ENCODE peak calls at places on chromosomes 13 and 19, in nine cellular contexts. W is neural progenitor cell; Z is AG09309; V is brain microvascular endothelial cell; J is CD8-positive, alpha-beta T cell; B is NB4; U is fibroblast of lung; R is AG10803; L is mucosa of descending colon. E is an unnamed sample.

GRCh38 chr19:2488405-2488941 is 12.5 kb downstream of the GADD45B start:
- DNase-seq in W (no peak), R (no peak), L (peak), Z (no peak), B (peak), V (no peak), J (no peak), U (no peak), E (no peak)

GRCh38 chr19:52492201-52492960 is 35.1 kb upstream of the ZNF808 start:
- DNase-seq in J (no peak), V (no peak), R (no peak), L (no peak), Z (no peak), W (peak), B (no peak), U (no peak), E (no peak)

GRCh38 chr13:77478645-77478997 is 56.9 kb upstream of the SCEL start:
- DNase-seq in W (no peak), U (no peak), R (no peak), Z (no peak), B (no peak), J (no peak), V (no peak), L (no peak), E (no peak)

GRCh38 chr13:20340136-20340758 is 108.1 kb upstream of the GJB6 start:
- DNase-seq in U (no peak), Z (peak), W (no peak), L (no peak), R (no peak), J (no peak), V (no peak), B (no peak), E (no peak)

GRCh38 chr13:90103099-90103784 is 1244.2 kb upstream of the MIR17HG start:
- DNase-seq in J (no peak), R (no peak), L (no peak), U (no peak), Z (no peak), B (no peak), V (no peak), W (no peak), E (no peak)

GRCh38 chr13:98800078-98800477 is 47.6 kb upstream of the SLC15A1 start:
- DNase-seq in B (no peak), R (no peak), W (no peak), U (no peak), L (no peak), V (no peak), J (no peak), Z (no peak), E (no peak)

GRCh38 chr13:111572956-111573355 is 252.5 kb downstream of the TEX29 start:
- DNase-seq in V (no peak), L (no peak), J (no peak), R (no peak), B (no peak), W (no peak), Z (no peak), U (no peak), E (no peak)

GRCh38 chr13:49649244-49649962 is 21.1 kb downstream of the ARL11 start:
- DNase-seq in B (no peak), L (no peak), W (peak), V (peak), J (no peak), U (peak), R (peak), Z (peak), E (no peak)

GRCh38 chr19:35379992-35380391 is 9.1 kb downstream of the GPR42 start:
- DNase-seq in R (no peak), Z (no peak), J (no peak), L (no peak), U (no peak), V (no peak), W (no peak), B (no peak), E (no peak)

GRCh38 chr19:10262771-10263170 is 8.1 kb upstream of the ICAM1 start:
- DNase-seq in R (peak), J (no peak), B (peak), W (no peak), Z (no peak), U (peak), L (no peak), V (no peak), E (no peak)

GRCh38 chr19:42132851-42133528 is 744 bp upstream of the POU2F2 start:
- DNase-seq in B (peak), L (peak), J (peak), R (peak), U (no peak), V (no peak), Z (no peak), W (peak), E (no peak)

GRCh38 chr19:48319647-48320537 is 5.5 kb upstream of the EMP3 start:
- DNase-seq in R (peak), Z (no peak), J (peak), L (peak), V (peak), U (peak), W (peak), B (peak), E (no peak)

GRCh38 chr13:100240109-100240779 is 151.4 kb downstream of the PCCA start:
- DNase-seq in U (no peak), V (no peak), L (no peak), R (no peak), Z (no peak), J (no peak), W (peak), B (no peak), E (no peak)

GRCh38 chr13:30708541-30708940 is 26.8 kb upstream of the ALOX5AP start:
- DNase-seq in V (peak), W (no peak), Z (no peak), L (no peak), J (no peak), U (peak), B (no peak), R (peak), E (no peak)

GRCh38 chr13:112616586-112617381 is 28.8 kb upstream of the TUBGCP3 start:
- DNase-seq in V (peak), R (peak), L (no peak), Z (peak), W (peak), B (peak), U (peak), J (no peak), E (no peak)

GRCh38 chr13:68810660-68811059 is 1297.0 kb upstream of the ATXN8OS start:
- DNase-seq in B (peak), U (no peak), V (no peak), R (no peak), Z (no peak), L (no peak), W (peak), J (no peak), E (no peak)

GRCh38 chr19:37926711-37927110 is 19.7 kb downstream of the SIPA1L3 start:
- DNase-seq in B (no peak), R (no peak), L (no peak), U (no peak), J (no peak), V (no peak), Z (no peak), W (no peak), E (no peak)

GRCh38 chr13:22061371-22061805 is 390.5 kb downstream of the FGF9 start:
- DNase-seq in W (no peak), Z (no peak), B (no peak), J (peak), V (no peak), R (no peak), U (no peak), L (no peak), E (no peak)

GRCh38 chr19:1315470-1316166 is 29.9 kb downstream of the EFNA2 start:
- DNase-seq in U (peak), L (no peak), J (peak), V (peak), R (peak), W (peak), Z (no peak), B (peak), E (no peak)

GRCh38 chr13:79398169-79398568 is 7.9 kb downstream of the RBM26 start:
- DNase-seq in V (no peak), U (no peak), R (no peak), L (no peak), B (no peak), W (no peak), J (no peak), Z (no peak), E (no peak)

GRCh38 chr13:74966814-74967213 is 515.2 kb downstream of the TBC1D4 start:
- DNase-seq in J (no peak), B (no peak), R (peak), Z (no peak), W (peak), V (peak), U (peak), L (no peak), E (no peak)

GRCh38 chr19:11481777-11482383 is 1.0 kb upstream of the ELAVL3 start:
- DNase-seq in W (peak), V (peak), R (peak), U (peak), J (peak), L (peak), B (peak), Z (peak), E (peak)

GRCh38 chr13:111413407-111414187 is 93.2 kb downstream of the TEX29 start:
- DNase-seq in V (no peak), J (no peak), Z (no peak), B (no peak), L (no peak), R (no peak), U (no peak), W (no peak), E (no peak)

GRCh38 chr19:45506991-45507863 is at the start of gene VASP:
- DNase-seq in R (peak), L (peak), U (peak), Z (no peak), V (peak), W (peak), J (peak), B (peak), E (no peak)

GRCh38 chr19:45508681-45508930 is 1.3 kb downstream of the VASP start:
- DNase-seq in R (no peak), U (no peak), W (no peak), V (no peak), Z (no peak), J (no peak), L (no peak), B (no peak), E (no peak)

GRCh38 chr19:45507864-45508680 is 793 bp downstream of the VASP start:
- DNase-seq in B (peak), R (no peak), W (peak), Z (no peak), V (no peak), U (peak), L (peak), J (no peak), E (no peak)

GRCh38 chr19:45509692-45510015 is 2.4 kb downstream of the VASP start:
- DNase-seq in L (no peak), Z (no peak), B (no peak), V (no peak), W (no peak), J (no peak), U (no peak), R (no peak), E (no peak)

DNA sequence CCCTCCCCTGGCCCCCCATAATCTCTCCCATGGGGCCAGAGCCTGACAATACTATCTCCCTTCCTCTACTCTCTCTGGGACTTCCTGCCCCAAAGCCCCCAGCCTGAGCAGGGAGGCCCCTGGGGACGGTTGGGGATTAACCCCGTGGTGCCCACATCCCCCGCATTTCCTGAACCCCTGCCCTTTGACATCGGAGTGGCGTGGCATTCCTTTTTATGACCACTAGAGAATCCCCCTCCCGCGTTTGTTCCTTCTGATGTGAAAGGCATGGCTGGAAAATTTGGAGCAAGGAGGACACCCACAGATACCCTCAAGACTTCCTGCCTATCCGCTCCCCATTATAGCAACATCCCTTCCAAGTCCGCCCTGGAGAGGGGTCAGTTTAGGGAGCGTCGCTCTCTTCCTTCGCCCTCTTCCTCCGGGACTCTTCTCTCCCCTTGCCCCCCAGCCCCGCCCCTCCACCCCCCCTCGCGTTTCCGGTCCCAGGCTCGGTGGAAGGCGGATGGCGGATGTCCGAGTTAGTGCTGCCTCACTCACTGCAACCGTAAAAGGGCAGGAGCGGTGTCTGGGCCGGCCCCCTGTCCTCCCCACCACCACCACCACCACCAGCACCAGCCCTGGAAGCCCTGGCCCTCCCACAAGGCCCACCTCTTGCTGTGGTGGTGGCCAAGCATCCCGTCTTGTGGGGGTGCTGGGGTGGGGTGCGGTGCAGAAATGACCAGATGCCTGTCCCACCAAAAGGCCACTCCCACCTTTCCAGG is 1.8 kb downstream of the VASP start:
- DNase-seq in B (peak), U (peak), Z (no peak), W (peak), L (peak), J (no peak), R (peak), V (peak), E (no peak)
- TF ChIP-seq CTCF in B (no peak), U (no peak), Z (no peak), W (no peak), L (no peak), J (no peak), R (no peak), V (no peak), E (no peak)

GRCh38 chr13:96996097-96996496 is 1.8 kb upstream of the OXGR1 start:
- DNase-seq in V (no peak), J (no peak), W (no peak), L (no peak), U (no peak), R (no peak), B (peak), Z (no peak), E (no peak)

GRCh38 chr13:96994030-96994848 is at the start of gene OXGR1:
- DNase-seq in W (peak), L (peak), R (no peak), V (no peak), U (no peak), J (no peak), B (no peak), Z (no peak), E (no peak)

GRCh38 chr13:96994849-96995243 is 570 bp upstream of the OXGR1 start:
- DNase-seq in Z (no peak), B (no peak), L (no peak), V (no peak), U (no peak), R (no peak), J (no peak), W (no peak), E (no peak)

GRCh38 chr13:96992633-96993032 is 1.6 kb downstream of the OXGR1 start:
- DNase-seq in W (no peak), L (no peak), V (no peak), J (no peak), U (no peak), B (no peak), Z (no peak), R (no peak), E (no peak)

GRCh38 chr13:96993660-96994029 is 631 bp downstream of the OXGR1 start:
- DNase-seq in U (no peak), W (peak), R (no peak), B (no peak), Z (no peak), V (no peak), L (no peak), J (no peak), E (no peak)
- H3K4me3 ChIP-seq in U (peak), W (peak), R (peak), B (no peak), Z (no peak), V (peak), L (no peak), J (no peak), E (no peak)

GRCh38 chr13:48096670-48097069 is 1.8 kb upstream of the MED4 start:
- DNase-seq in L (no peak), U (no peak), J (no peak), Z (no peak), V (no peak), W (no peak), R (no peak), B (no peak), E (no peak)

GRCh38 chr13:48097793-48098192 is 2.9 kb upstream of the MED4 start:
- DNase-seq in W (no peak), B (no peak), L (no peak), J (no peak), R (no peak), U (no peak), Z (no peak), V (no peak), E (no peak)

GRCh38 chr13:48094404-48094780 is 512 bp downstream of the MED4 start:
- DNase-seq in L (no peak), J (no peak), Z (no peak), V (no peak), W (peak), U (peak), B (peak), R (peak), E (no peak)

GRCh38 chr13:48093588-48093987 is 1.3 kb downstream of the MED4 start:
- DNase-seq in V (no peak), Z (no peak), L (no peak), B (no peak), U (no peak), R (no peak), J (no peak), W (no peak), E (no peak)

GRCh38 chr13:48094781-48095502 is at the start of gene MED4:
- DNase-seq in J (peak), B (peak), V (peak), L (peak), R (peak), Z (peak), U (peak), W (peak), E (peak)
- TF ChIP-seq CTCF in J (peak), B (peak), V (peak), L (peak), R (peak), Z (peak), U (peak), W (peak), E (peak)

GRCh38 chr19:39207293-39207836 is 3.3 kb upstream of the SYCN start:
- DNase-seq in Z (no peak), B (no peak), J (no peak), V (no peak), W (no peak), R (no peak), U (no peak), L (no peak), E (no peak)

GRCh38 chr19:39206122-39206521 is 2.1 kb upstream of the SYCN start:
- DNase-seq in U (no peak), R (no peak), Z (no peak), J (no peak), B (no peak), W (no peak), L (no peak), V (no peak), E (no peak)

GRCh38 chr19:39202998-39203355 is 1.1 kb downstream of the SYCN start:
- DNase-seq in J (no peak), Z (no peak), V (no peak), U (no peak), L (no peak), B (no peak), W (no peak), R (no peak), E (no peak)

GRCh38 chr19:39203372-39204341 is at the start of gene SYCN:
- DNase-seq in L (no peak), V (no peak), U (no peak), R (no peak), Z (no peak), J (no peak), B (no peak), W (no peak), E (no peak)

DNA sequence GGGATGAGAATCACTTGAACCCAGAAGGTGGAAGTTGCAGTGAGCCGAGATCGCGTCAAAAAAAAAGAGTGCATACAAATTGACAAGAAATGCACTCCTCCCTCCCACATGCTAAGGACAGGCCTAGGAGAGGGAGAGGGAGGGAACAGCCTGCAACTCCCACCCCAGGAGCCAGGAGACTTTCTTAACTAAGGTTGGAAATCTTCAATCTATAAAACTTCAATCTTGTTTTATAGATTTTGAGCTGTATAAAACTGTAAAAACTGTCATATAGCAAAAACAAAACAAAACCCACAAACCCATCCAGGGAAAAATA is 1.3 kb upstream of the SYCN start:
- DNase-seq in J (no peak), U (no peak), B (no peak), R (no peak), V (no peak), W (no peak), Z (no peak), L (no peak), E (no peak)
- H3K4me3 ChIP-seq in J (no peak), U (no peak), B (no peak), R (no peak), V (no peak), W (no peak), Z (no peak), L (no peak), E (no peak)

GRCh38 chr19:55063492-55063843 is 520 bp upstream of the RDH13 start:
- DNase-seq in V (no peak), W (no peak), J (no peak), U (no peak), L (no peak), B (no peak), Z (no peak), R (no peak), E (no peak)

GRCh38 chr19:55056827-55057226 is 6.1 kb downstream of the RDH13 start:
- DNase-seq in V (no peak), R (no peak), B (no peak), J (no peak), U (no peak), W (no peak), L (no peak), Z (no peak), E (no peak)

GRCh38 chr19:55053735-55054134 is 9.2 kb downstream of the RDH13 start:
- DNase-seq in R (no peak), B (no peak), Z (no peak), J (no peak), V (no peak), L (no peak), U (no peak), W (no peak), E (no peak)

GRCh38 chr19:55062735-55063491 is at the start of gene RDH13:
- DNase-seq in B (peak), J (peak), W (peak), V (peak), U (peak), Z (peak), R (peak), L (peak), E (peak)

GRCh38 chr19:55058781-55059610 is 4.0 kb downstream of the RDH13 start:
- DNase-seq in U (no peak), B (no peak), W (no peak), J (no peak), L (no peak), V (no peak), R (no peak), Z (no peak), E (no peak)
- TF ChIP-seq CTCF in U (no peak), B (peak), W (peak), J (no peak), L (no peak), V (no peak), R (no peak), Z (no peak), E (no peak)

DNA sequence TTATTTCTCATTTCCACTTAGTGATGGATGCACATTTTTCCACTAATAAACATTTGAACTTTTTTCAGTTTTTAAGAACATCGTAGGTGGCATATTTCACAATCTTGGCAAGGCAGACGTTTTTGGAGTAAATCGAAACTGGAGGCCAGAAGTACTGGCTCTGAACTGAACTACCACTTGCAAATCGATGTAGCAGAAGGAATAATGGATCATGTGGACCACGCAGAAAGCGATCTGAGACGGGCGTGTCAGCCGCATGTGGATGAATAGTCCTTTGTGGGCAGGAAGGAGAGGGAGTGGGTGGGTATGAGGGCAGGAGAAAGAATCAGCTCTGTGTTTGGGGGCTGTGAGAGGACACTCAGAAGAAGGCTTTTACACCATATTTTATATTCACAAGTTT is 90.4 kb downstream of the COL4A2 start:
- DNase-seq in L (no peak), B (no peak), V (no peak), W (no peak), R (peak), U (peak), J (no peak), Z (no peak), E (no peak)
- H3K4me3 ChIP-seq in L (no peak), B (no peak), V (no peak), W (no peak), R (peak), U (peak), J (no peak), Z (peak), E (no peak)

GRCh38 chr19:53881482-53882390 is at the start of gene PRKCG:
- DNase-seq in J (peak), Z (no peak), V (no peak), R (no peak), U (no peak), B (peak), L (peak), W (peak), E (no peak)
- TF ChIP-seq CTCF in J (peak), Z (peak), V (peak), R (peak), U (peak), B (peak), L (peak), W (peak), E (peak)